ENCODE peak calls at places on chromosome 7, in five cellular contexts. Z is IMR-90, E is K562, K is A549, S is H1. Q is an unnamed sample.

GRCh38 chr7:148110097-148110868 is 480.3 kb upstream of the C7orf33 start:
- DNase-seq in Z (no peak), E (peak; percentile 6), K (peak; percentile 12), S (no peak), Q (peak; percentile 33)

GRCh38 chr7:141076377-141076776 is 2.5 kb downstream of the TMEM178B start:
- DNase-seq in Z (no peak), E (no peak), K (no peak), S (no peak), Q (no peak)

GRCh38 chr7:154569916-154570315 is 433.0 kb downstream of the PAXIP1 start:
- DNase-seq in Z (no peak), E (no peak), K (no peak), S (no peak), Q (no peak)

GRCh38 chr7:108805808-108806397 is 236.2 kb downstream of the DNAJB9 start:
- DNase-seq in Z (peak; percentile 1), E (peak; percentile 21), K (peak; percentile 35), S (no peak), Q (peak; percentile 5)

GRCh38 chr7:43650457-43651052 is 67.6 kb downstream of the STK17A start:
- DNase-seq in Z (peak; percentile 92), E (no peak), K (no peak), S (no peak), Q (no peak)

GRCh38 chr7:137535579-137535978 is 192.0 kb upstream of the PTN start:
- DNase-seq in Z (no peak), E (no peak), K (no peak), S (no peak), Q (no peak)

GRCh38 chr7:111985802-111986201 is 220.4 kb downstream of the DOCK4 start:
- DNase-seq in Z (no peak), E (no peak), K (no peak), S (no peak), Q (no peak)

GRCh38 chr7:120052884-120053382 is 220.0 kb upstream of the KCND2 start:
- DNase-seq in Z (peak; percentile 99), E (peak; percentile 72), K (no peak), S (no peak), Q (no peak)

GRCh38 chr7:27453702-27454405 is 208.8 kb downstream of the HIBADH start:
- DNase-seq in Z (peak; percentile 89), E (peak; percentile 23), K (no peak), S (no peak), Q (peak; percentile 60)

GRCh38 chr7:74496272-74496671 is 42.6 kb downstream of the GTF2IRD1 start:
- DNase-seq in Z (no peak), E (no peak), K (no peak), S (no peak), Q (no peak)

GRCh38 chr7:372546-372938 is 82.6 kb downstream of the FOXL3 start:
- DNase-seq in Z (no peak), E (no peak), K (no peak), S (no peak), Q (no peak)

GRCh38 chr7:30625283-30625682 is 30.6 kb downstream of the GARS1 start:
- DNase-seq in Z (no peak), E (no peak), K (no peak), S (no peak), Q (no peak)

GRCh38 chr7:16891874-16892620 is 10.3 kb upstream of the AGR3 start:
- DNase-seq in Z (no peak), E (no peak), K (no peak), S (no peak), Q (no peak)

GRCh38 chr7:70693300-70693689 is 438.6 kb upstream of the GALNT17 start:
- DNase-seq in Z (no peak), E (no peak), K (peak; percentile 11), S (no peak), Q (no peak)

GRCh38 chr7:156668130-156668741 is 27.7 kb downstream of the RNF32 start:
- DNase-seq in Z (peak; percentile 20), E (no peak), K (no peak), S (no peak), Q (peak; percentile 21)

GRCh38 chr7:81725003-81725402 is 44.8 kb downstream of the HGF start:
- DNase-seq in Z (peak; percentile 77), E (no peak), K (no peak), S (no peak), Q (no peak)

GRCh38 chr7:130063036-130063435 is 7.3 kb upstream of the KLHDC10 start:
- DNase-seq in Z (peak; percentile 31), E (peak; percentile 90), K (peak; percentile 54), S (peak; percentile 95), Q (peak; percentile 50)

GRCh38 chr7:138904122-138904435 is 77.1 kb downstream of the KIAA1549 start:
- DNase-seq in Z (no peak), E (no peak), K (no peak), S (no peak), Q (no peak)

GRCh38 chr7:129644634-129645230 is 33.2 kb downstream of the NRF1 start:
- DNase-seq in Z (peak; percentile 68), E (peak; percentile 71), K (peak; percentile 55), S (no peak), Q (peak; percentile 37)

GRCh38 chr7:88759956-88760515 is 536 bp downstream of the ZNF804B start:
- DNase-seq in Z (no peak), E (peak; percentile 15), K (no peak), S (no peak), Q (no peak)

GRCh38 chr7:83161851-83162401 is 758 bp downstream of the PCLO start:
- DNase-seq in Z (no peak), E (no peak), K (no peak), S (no peak), Q (no peak)

GRCh38 chr7:70619659-70620058 is 512.3 kb upstream of the GALNT17 start:
- DNase-seq in Z (no peak), E (no peak), K (no peak), S (no peak), Q (no peak)

GRCh38 chr7:134836447-134836846 is 57.0 kb downstream of the CALD1 start:
- DNase-seq in Z (peak; percentile 75), E (peak; percentile 12), K (no peak), S (no peak), Q (no peak)

GRCh38 chr7:153514006-153514405 is 538.2 kb upstream of the DPP6 start:
- DNase-seq in Z (no peak), E (no peak), K (no peak), S (no peak), Q (no peak)
- TF ChIP-seq MAFK in Z (no peak), E (no peak), K (no peak), S (no peak), Q (no peak)

GRCh38 chr7:9939171-9939570 is 1034.5 kb upstream of the PHF14 start:
- DNase-seq in Z (no peak), E (peak; percentile 1), K (no peak), S (no peak), Q (no peak)
- TF ChIP-seq MAFK in Z (no peak), E (no peak), K (no peak), S (no peak), Q (no peak)

GRCh38 chr7:40595832-40596231 is 461.0 kb downstream of the SUGCT start:
- DNase-seq in Z (no peak), E (no peak), K (no peak), S (no peak), Q (no peak)

GRCh38 chr7:40598915-40599314 is 464.1 kb downstream of the SUGCT start:
- DNase-seq in Z (no peak), E (no peak), K (no peak), S (no peak), Q (no peak)

GRCh38 chr7:40597517-40597916 is 462.7 kb downstream of the SUGCT start:
- DNase-seq in Z (no peak), E (no peak), K (no peak), S (no peak), Q (peak; percentile 81)

GRCh38 chr7:40595129-40595528 is 460.3 kb downstream of the SUGCT start:
- DNase-seq in Z (peak; percentile 28), E (no peak), K (no peak), S (no peak), Q (no peak)

GRCh38 chr7:40599836-40600235 is 465.0 kb downstream of the SUGCT start:
- DNase-seq in Z (no peak), E (no peak), K (no peak), S (no peak), Q (no peak)
- TF ChIP-seq MAFK in Z (no peak), E (no peak), K (no peak), S (no peak), Q (no peak)

GRCh38 chr7:90599892-90600555 is 3.9 kb downstream of the CDK14 start:
- DNase-seq in Z (peak; percentile 64), E (no peak), K (no peak), S (no peak), Q (no peak)
- TF ChIP-seq MAFK in Z (no peak), E (no peak), K (no peak), S (no peak), Q (no peak)

GRCh38 chr7:78768859-78769258 is 684.6 kb downstream of the MAGI2 start:
- DNase-seq in Z (no peak), E (no peak), K (no peak), S (no peak), Q (no peak)
- TF ChIP-seq MAFK in Z (no peak), E (no peak), K (no peak), S (no peak), Q (no peak)

GRCh38 chr7:105396566-105396965 is 7.8 kb upstream of the SRPK2 start:
- DNase-seq in Z (no peak), E (no peak), K (no peak), S (no peak), Q (no peak)
- TF ChIP-seq MAFK in Z (no peak), E (no peak), K (no peak), S (no peak), Q (no peak)

DNA sequence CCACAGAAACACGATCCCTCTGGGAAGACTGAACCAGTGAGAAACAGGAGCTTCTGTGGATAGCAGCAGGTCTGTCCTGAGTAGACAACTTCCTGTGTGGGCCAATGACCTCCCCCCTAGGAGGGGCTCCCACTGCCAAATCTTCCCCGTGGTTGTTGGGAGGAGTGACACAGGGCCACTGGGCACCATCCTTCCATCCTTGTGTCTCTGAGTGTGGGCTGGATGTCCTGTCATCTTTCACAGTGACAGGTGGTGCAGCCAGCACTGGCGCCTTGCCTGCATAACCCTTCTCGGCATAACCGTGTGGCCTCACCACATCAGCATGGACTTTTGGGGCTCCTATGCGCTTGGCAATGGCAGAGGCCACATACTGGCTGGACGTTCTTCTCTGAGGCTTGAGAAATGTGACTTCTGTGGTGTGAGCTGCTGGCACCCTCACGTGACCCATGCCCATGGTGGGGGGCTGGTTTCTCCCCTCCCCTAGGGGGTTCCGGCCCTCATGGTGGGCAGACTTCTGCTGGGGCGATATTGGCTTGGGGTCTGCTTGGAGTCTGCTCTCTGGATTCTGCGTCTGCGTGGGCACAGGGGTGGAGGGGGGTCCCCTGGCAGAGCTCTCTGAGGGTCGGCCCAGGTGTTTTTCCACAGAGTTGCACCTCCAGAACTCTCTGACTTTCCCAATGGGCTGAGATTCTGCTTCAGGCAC is 245.6 kb upstream of the GRB10 start:
- DNase-seq in Z (peak; percentile 67), E (no peak), K (no peak), S (no peak), Q (no peak)
- TF ChIP-seq MAFK in Z (no peak), E (no peak), K (no peak), S (no peak), Q (no peak)

GRCh38 chr7:90119178-90119971 is 34.9 kb upstream of the STEAP1 start:
- DNase-seq in Z (peak; percentile 1), E (no peak), K (peak; percentile 6), S (peak; percentile 73), Q (no peak)
- TF ChIP-seq MAFK in Z (no peak), E (no peak), K (no peak), S (no peak), Q (no peak)

GRCh38 chr7:2564970-2565546 is 6.3 kb downstream of the IQCE start:
- DNase-seq in Z (peak; percentile 34), E (no peak), K (no peak), S (no peak), Q (no peak)
- TF ChIP-seq MAFK in Z (no peak), E (no peak), K (no peak), S (no peak), Q (no peak)

Q was measured in HepG2.